ENCODE peak calls at places on chromosomes 13 and 19, in four cellular contexts. F, T, C and Z are unnamed samples. For H3K36me3, the result is how much of the 10 kb centered on the place peaks cover.

GRCh38 chr19:54674021-54674617 is 11.3 kb downstream of the LILRB4 start:
- DNase-seq in F (no peak), T (no peak), C (no peak), Z (no peak)

GRCh38 chr19:57778358-57778757 is 8.9 kb downstream of the ZNF586 start:
- DNase-seq in F (no peak), T (no peak), C (no peak), Z (no peak)

GRCh38 chr13:114272977-114273376 is 8.4 kb upstream of the UPF3A start:
- DNase-seq in F (no peak), T (no peak), C (no peak), Z (no peak)

GRCh38 chr19:44692379-44692721 is 6.6 kb upstream of the CEACAM16 start:
- DNase-seq in F (no peak), T (no peak), C (no peak), Z (no peak)

GRCh38 chr13:32669030-32669646 is 82.9 kb downstream of the PDS5B start:
- DNase-seq in F (no peak), T (peak), C (no peak), Z (no peak)

GRCh38 chr19:34375598-34375997 is 10.6 kb downstream of the GPI start:
- DNase-seq in F (no peak), T (no peak), C (no peak), Z (no peak)

GRCh38 chr19:39264306-39265290 is 3.6 kb upstream of the IFNL2 start:
- DNase-seq in F (no peak), T (no peak), C (no peak), Z (no peak)

GRCh38 chr13:94112227-94112626 is 367.3 kb downstream of the DCT start:
- DNase-seq in F (no peak), T (no peak), C (no peak), Z (no peak)

GRCh38 chr13:48636550-48636949 is 17.2 kb upstream of the CYSLTR2 start:
- DNase-seq in F (no peak), T (no peak), C (no peak), Z (no peak)

GRCh38 chr13:91572439-91572838 is 174.0 kb downstream of the GPC5 start:
- DNase-seq in F (no peak), T (no peak), C (no peak), Z (no peak)

GRCh38 chr19:31113250-31113685 is 236.0 kb downstream of the TSHZ3 start:
- DNase-seq in F (no peak), T (no peak), C (no peak), Z (no peak)

GRCh38 chr13:37667631-37668161 is 69.1 kb upstream of the POSTN start:
- DNase-seq in F (no peak), T (no peak), C (no peak), Z (no peak)

GRCh38 chr13:45907501-45907900 is 55.9 kb upstream of the SIAH3 start:
- DNase-seq in F (no peak), T (no peak), C (no peak), Z (no peak)

GRCh38 chr13:113835461-113836274 is 28.2 kb downstream of the GAS6 start:
- DNase-seq in F (no peak), T (no peak), C (peak), Z (peak)

GRCh38 chr19:5154129-5154798 is 185.4 kb downstream of the KDM4B start:
- DNase-seq in F (peak), T (no peak), C (no peak), Z (no peak)

GRCh38 chr13:40061466-40062450 is 406.3 kb downstream of the COG6 start:
- DNase-seq in F (no peak), T (no peak), C (no peak), Z (no peak)

GRCh38 chr19:12065100-12065538 is 588 bp downstream of the ZNF844 start:
- DNase-seq in F (peak), T (no peak), C (peak), Z (peak)

GRCh38 chr19:15114153-15114540 is 6.9 kb downstream of the SYDE1 start:
- DNase-seq in F (no peak), T (no peak), C (no peak), Z (no peak)

GRCh38 chr19:11196406-11197287 is 698 bp downstream of the KANK2 start:
- DNase-seq in F (peak), T (no peak), C (peak), Z (peak)

GRCh38 chr13:97278395-97279078 is 56.4 kb downstream of the MBNL2 start:
- DNase-seq in F (no peak), T (no peak), C (no peak), Z (no peak)

GRCh38 chr19:57888494-57889231 is at the start of gene ZNF814:
- DNase-seq in F (peak), T (peak), C (peak), Z (peak)

GRCh38 chr13:31242342-31242741 is 42.6 kb downstream of the B3GLCT start:
- DNase-seq in F (no peak), T (no peak), C (no peak), Z (no peak)

GRCh38 chr19:47444388-47444821 is 25.1 kb upstream of the MEIS3 start:
- DNase-seq in F (no peak), T (peak), C (no peak), Z (no peak)

GRCh38 chr19:7294571-7295212 is 478 bp upstream of the INSR start:
- DNase-seq in F (peak), T (no peak), C (peak), Z (peak)

GRCh38 chr13:31122143-31122542 is 39.6 kb downstream of the HSPH1 start:
- DNase-seq in F (no peak), T (no peak), C (no peak), Z (no peak)

GRCh38 chr13:85313761-85314503 is 485.3 kb downstream of the SLITRK6 start:
- DNase-seq in F (no peak), T (no peak), C (no peak), Z (no peak)

GRCh38 chr13:24931450-24932217 is 164.3 kb upstream of the PABPC3 start:
- DNase-seq in F (no peak), T (no peak), C (no peak), Z (no peak)

GRCh38 chr19:33039815-33040214 is 24.9 kb downstream of the RHPN2 start:
- DNase-seq in F (no peak), T (no peak), C (no peak), Z (no peak)
- H3K27ac ChIP-seq in F (no peak), T (no peak), C (no peak), Z (no peak)

GRCh38 chr19:2139385-2140192 is 11.8 kb downstream of the AP3D1 start:
- DNase-seq in F (no peak), T (no peak), C (no peak), Z (no peak)
- H3K36me3 ChIP-seq in F (under half), T (under half), C (under half), Z (under half)

DNA sequence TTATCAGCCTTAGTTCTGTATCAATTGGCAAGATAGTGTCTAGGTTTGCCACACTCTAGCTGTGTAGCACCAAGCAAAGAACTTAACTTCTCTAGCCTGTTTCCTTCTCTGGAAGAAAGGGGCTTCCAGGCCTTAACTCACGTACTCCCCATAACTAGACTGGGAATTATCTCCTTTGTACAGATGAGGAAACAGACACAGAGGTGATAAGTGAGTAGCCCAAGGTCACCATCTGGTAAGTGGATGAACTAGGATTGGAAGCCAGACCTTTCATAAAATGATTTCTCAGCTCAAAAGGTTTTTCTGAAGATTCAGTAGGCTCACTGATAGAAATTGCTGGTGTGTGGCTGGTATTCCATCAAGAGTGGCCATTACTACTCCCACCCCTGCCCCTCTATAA is 3.1 kb downstream of the ZNF428 start:
- DNase-seq in F (no peak), T (no peak), C (no peak), Z (no peak)
- H3K27ac ChIP-seq in F (no peak), T (no peak), C (no peak), Z (no peak)

DNA sequence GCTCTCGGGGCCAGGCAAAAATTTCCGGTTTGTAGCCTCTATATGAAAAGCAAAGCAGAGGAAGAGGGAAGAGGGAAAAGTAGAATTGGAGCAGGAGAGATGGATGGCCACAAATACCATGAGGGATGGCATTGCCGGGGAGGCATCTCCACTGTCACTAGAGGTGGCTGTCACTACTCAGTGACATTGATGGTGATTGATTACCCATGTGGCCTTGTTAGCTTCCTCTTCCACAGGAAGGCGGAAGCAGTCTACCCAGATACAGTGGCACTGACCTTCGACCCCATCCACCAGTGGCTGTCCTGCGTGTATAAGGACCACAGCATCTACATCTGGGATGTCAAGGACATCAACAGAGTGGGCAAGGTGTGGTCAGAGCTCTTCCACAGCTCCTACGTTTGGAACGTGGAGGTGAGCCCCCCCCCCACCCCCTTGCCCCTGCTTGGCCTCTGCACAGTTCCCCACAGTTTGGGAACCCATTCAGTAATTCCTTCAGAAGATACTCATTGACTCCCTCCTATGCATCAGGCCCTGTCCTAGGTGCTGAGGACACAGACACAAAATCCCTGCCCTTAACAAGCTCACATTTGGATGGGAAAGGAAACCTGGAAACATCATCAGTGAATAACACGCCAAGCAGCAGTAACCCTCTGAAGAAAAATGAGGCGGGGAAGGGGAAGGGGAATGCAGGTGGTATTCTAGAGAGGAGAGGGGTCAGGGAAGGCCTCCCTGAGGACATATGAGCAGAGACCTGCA is 18.6 kb downstream of the WDR62 start:
- DNase-seq in F (no peak), T (no peak), C (no peak), Z (no peak)
- H3K36me3 ChIP-seq in F (under half), T (under half), C (under half), Z (under half)

DNA sequence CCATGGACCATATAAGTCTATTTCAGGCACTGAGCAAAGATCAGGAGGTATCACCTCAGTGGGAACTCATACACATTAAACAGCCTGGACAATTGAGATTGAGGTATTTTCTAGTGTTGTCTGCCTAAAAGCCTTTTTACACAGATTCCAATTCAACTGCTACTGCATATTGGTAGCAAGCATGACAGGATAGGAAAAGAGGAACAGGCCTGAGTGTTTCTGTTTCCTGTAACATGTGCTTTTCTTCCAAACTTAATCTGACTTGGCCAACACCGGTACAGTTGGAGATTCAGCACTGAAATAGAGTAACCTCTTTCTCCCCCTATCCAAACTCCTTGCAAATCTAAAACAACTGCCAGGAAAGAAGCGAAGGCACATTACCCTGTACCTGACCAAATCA is 66.0 kb downstream of the SERP2 start:
- DNase-seq in F (no peak), T (no peak), C (no peak), Z (no peak)
- H3K27ac ChIP-seq in F (no peak), T (no peak), C (peak), Z (peak)